ENCODE peak calls at places on chromosomes 11 and 22, in nine cellular contexts. O is MM.1S; U is uterus; N is brain microvascular endothelial cell; C is ovary; L is WERI-Rb-1; M is left ventricle myocardium inferior; F is CD8-positive, alpha-beta T cell; J is keratinocyte. T is an unnamed sample.

GRCh38 chr22:33793464-33793863 is 126.8 kb downstream of the LARGE1 start:
- DNase-seq in M (no peak), L (no peak), U (no peak), O (no peak), J (no peak), C (no peak), N (no peak), F (no peak), T (no peak)

GRCh38 chr11:10683429-10683828 is 10.1 kb downstream of the IRAG1 start:
- DNase-seq in F (no peak), U (no peak), N (no peak), L (no peak), C (no peak), J (no peak), O (no peak), M (no peak), T (peak)

GRCh38 chr11:6745465-6746015 is 26.2 kb downstream of the OR2AG2 start:
- DNase-seq in O (peak), F (no peak), U (no peak), L (no peak), C (no peak), J (no peak), N (no peak), M (no peak), T (no peak)

GRCh38 chr22:50148991-50149721 is 21.4 kb upstream of the PANX2 start:
- DNase-seq in C (no peak), J (peak), N (peak), L (peak), U (no peak), M (peak), O (peak), F (peak), T (peak)

GRCh38 chr22:24146791-24147353 is 34.4 kb upstream of the SUSD2 start:
- DNase-seq in F (no peak), J (no peak), C (peak), U (peak), L (no peak), M (peak), N (peak), O (peak), T (peak)

GRCh38 chr11:132357811-132358572 is 987.6 kb downstream of the NTM start:
- DNase-seq in O (peak), M (no peak), U (no peak), C (no peak), F (no peak), L (no peak), J (no peak), N (no peak), T (no peak)

GRCh38 chr22:36860821-36861659 is at the start of gene NCF4:
- DNase-seq in M (peak), C (no peak), U (no peak), O (peak), J (no peak), L (no peak), F (no peak), N (no peak), T (no peak)

GRCh38 chr11:13784441-13784840 is 116.0 kb downstream of the FAR1 start:
- DNase-seq in L (no peak), C (no peak), J (no peak), M (no peak), U (no peak), O (no peak), F (no peak), N (no peak), T (no peak)

GRCh38 chr11:41978951-41979350 is 519.5 kb upstream of the LRRC4C start:
- DNase-seq in J (no peak), N (no peak), U (no peak), F (no peak), C (no peak), O (no peak), L (no peak), M (no peak), T (no peak)

GRCh38 chr11:19988598-19988997 is 171.7 kb downstream of the DBX1 start:
- DNase-seq in O (no peak), J (peak), F (no peak), L (no peak), U (peak), C (peak), M (peak), N (peak), T (no peak)

GRCh38 chr11:120039031-120039430 is 98.9 kb downstream of the TRIM29 start:
- DNase-seq in M (no peak), F (no peak), U (no peak), O (no peak), J (no peak), C (no peak), L (no peak), N (no peak), T (no peak)

GRCh38 chr11:111665779-111666178 is 63.5 kb downstream of the SIK2 start:
- DNase-seq in J (no peak), U (no peak), N (peak), M (no peak), C (no peak), O (no peak), F (no peak), L (no peak), T (no peak)

GRCh38 chr11:9834281-9834680 is 170.4 kb downstream of the SWAP70 start:
- DNase-seq in O (no peak), M (no peak), F (no peak), J (no peak), N (no peak), U (no peak), L (no peak), C (no peak), T (no peak)

GRCh38 chr22:36817429-36817783 is 571 bp upstream of the PVALB start:
- DNase-seq in F (no peak), O (no peak), C (no peak), U (no peak), J (no peak), M (no peak), L (no peak), N (no peak), T (no peak)

GRCh38 chr11:75591371-75591770 is 29.3 kb downstream of the SERPINH1 start:
- DNase-seq in F (no peak), U (no peak), M (no peak), C (no peak), L (no peak), J (no peak), N (no peak), O (no peak), T (no peak)

GRCh38 chr11:13972033-13972910 is 9.7 kb downstream of the SPON1 start:
- DNase-seq in O (no peak), U (no peak), C (peak), F (no peak), N (no peak), J (no peak), M (no peak), L (no peak), T (no peak)

GRCh38 chr11:107549253-107549953 is 16.1 kb downstream of the ALKBH8 start:
- DNase-seq in N (peak), U (no peak), F (no peak), O (peak), C (no peak), J (no peak), L (no peak), M (no peak), T (no peak)

GRCh38 chr11:66683877-66684276 is 6.2 kb upstream of the RBM4B start:
- DNase-seq in J (no peak), O (no peak), L (no peak), C (no peak), U (no peak), F (no peak), M (no peak), N (no peak), T (no peak)

GRCh38 chr11:73262851-73263495 is 9.2 kb upstream of the P2RY6 start:
- DNase-seq in N (peak), J (no peak), U (no peak), M (no peak), C (no peak), F (no peak), O (no peak), L (no peak), T (peak)

GRCh38 chr22:27075028-27075678 is 417.8 kb downstream of the MIAT start:
- DNase-seq in U (no peak), C (no peak), O (peak), L (no peak), F (no peak), M (no peak), N (no peak), J (no peak), T (no peak)

GRCh38 chr22:50530857-50531545 is 1.2 kb upstream of the TYMP start:
- DNase-seq in L (no peak), U (peak), J (no peak), C (no peak), N (peak), M (peak), O (peak), F (peak), T (no peak)

GRCh38 chr11:127656266-127656879 is 655.8 kb upstream of the KIRREL3 start:
- DNase-seq in C (no peak), M (no peak), J (no peak), L (no peak), F (no peak), O (no peak), U (no peak), N (no peak), T (no peak)

GRCh38 chr11:9717719-9718118 is 53.8 kb downstream of the SWAP70 start:
- DNase-seq in U (no peak), F (no peak), C (no peak), J (no peak), O (no peak), M (no peak), N (no peak), L (peak), T (no peak)

GRCh38 chr11:69048056-69048717 is 545 bp upstream of the TPCN2 start:
- DNase-seq in L (no peak), F (no peak), O (no peak), C (no peak), M (no peak), U (no peak), N (no peak), J (no peak), T (no peak)

GRCh38 chr22:36454916-36455570 is 26.4 kb downstream of the TXN2 start:
- DNase-seq in F (peak), L (no peak), C (peak), M (peak), N (peak), J (no peak), U (peak), O (peak), T (peak)

GRCh38 chr11:59668188-59668949 is 468 bp downstream of the PATL1 start:
- DNase-seq in C (peak), N (peak), F (no peak), O (peak), M (peak), J (no peak), U (peak), L (peak), T (peak)

GRCh38 chr11:130672911-130673310 is 224.5 kb downstream of the ADAMTS15 start:
- DNase-seq in J (no peak), C (no peak), O (no peak), F (no peak), M (no peak), U (peak), L (no peak), N (no peak), T (no peak)

GRCh38 chr22:19182472-19183157 is 4.1 kb upstream of the SLC25A1 start:
- DNase-seq in M (no peak), J (no peak), O (no peak), U (no peak), F (no peak), C (no peak), N (no peak), L (no peak), T (no peak)

GRCh38 chr22:23074451-23074850 is 4.1 kb downstream of the GNAZ start:
- DNase-seq in C (no peak), L (no peak), U (no peak), O (no peak), F (no peak), J (no peak), N (no peak), M (peak), T (no peak)

GRCh38 chr11:34890812-34891211 is 25.4 kb downstream of the APIP start:
- DNase-seq in O (peak), L (no peak), U (no peak), J (no peak), M (no peak), N (peak), C (no peak), F (no peak), T (no peak)

GRCh38 chr11:538431-539051 is 1.2 kb downstream of the LRRC56 start:
- DNase-seq in O (no peak), F (no peak), C (peak), N (no peak), L (no peak), M (peak), U (no peak), J (no peak), T (no peak)

GRCh38 chr11:539971-540481 is 2.7 kb downstream of the LRRC56 start:
- DNase-seq in U (no peak), L (no peak), N (no peak), M (no peak), F (no peak), C (peak), O (no peak), J (no peak), T (no peak)

GRCh38 chr11:535519-536454 is at the start of gene HRAS:
- DNase-seq in U (peak), N (peak), O (peak), L (peak), F (peak), C (peak), M (peak), J (peak), T (peak)

GRCh38 chr11:536841-537621 is at the start of gene LRRC56:
- DNase-seq in M (peak), F (peak), L (peak), O (peak), J (no peak), C (peak), U (peak), N (peak), T (no peak)

GRCh38 chr11:537622-538430 is 499 bp downstream of the LRRC56 start:
- DNase-seq in N (no peak), O (no peak), M (peak), C (peak), J (no peak), U (no peak), L (no peak), F (no peak), T (no peak)
- H3K4me3 ChIP-seq in N (peak), O (peak), M (peak), C (peak), J (peak), U (no peak), L (no peak), F (peak), T (peak)

GRCh38 chr11:12287374-12288211 is 89.8 kb upstream of the PARVA start:
- DNase-seq in L (peak), C (peak), N (peak), U (peak), M (no peak), F (no peak), O (no peak), J (peak), T (peak)
- TF ChIP-seq CTCF in L (peak), C (no peak), N (peak), U (peak), M (no peak), F (no peak), O (peak), J (peak), T (peak)

DNA sequence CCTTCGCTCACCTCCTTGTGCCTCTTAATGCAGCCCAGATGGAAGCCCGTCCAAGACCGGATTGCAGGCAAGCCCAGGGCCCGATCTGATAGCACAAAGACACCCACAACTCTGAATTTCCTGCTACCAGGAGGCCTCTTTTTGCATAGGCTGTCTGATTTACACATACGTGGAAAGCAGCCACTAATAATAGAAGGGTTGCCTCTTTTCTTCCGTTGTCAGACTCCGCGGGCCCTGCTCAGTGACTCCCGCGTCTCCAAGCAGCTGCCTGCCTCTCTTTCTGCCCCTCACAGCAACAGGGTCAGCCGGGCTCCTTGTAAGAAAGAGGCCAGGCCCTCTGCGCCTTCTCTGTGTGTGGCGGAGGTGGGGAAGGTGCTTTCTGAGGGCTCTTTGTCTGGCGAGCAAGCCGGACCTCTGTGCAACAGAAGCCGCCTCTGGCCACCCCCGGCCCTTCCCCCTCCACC is 26.7 kb downstream of the FLI1 start:
- DNase-seq in N (peak), J (no peak), F (no peak), L (no peak), U (no peak), M (no peak), O (peak), C (no peak), T (no peak)
- H3K27ac ChIP-seq in N (peak), J (no peak), F (peak), L (no peak), U (peak), M (peak), O (peak), C (no peak), T (no peak)

GRCh38 chr22:42683599-42684283 is 34.5 kb upstream of the CYB5R3 start:
- DNase-seq in C (peak), J (no peak), M (peak), O (no peak), F (no peak), U (peak), N (no peak), L (no peak), T (peak)

GRCh38 chr22:42678894-42679293 is 29.7 kb upstream of the CYB5R3 start:
- DNase-seq in J (no peak), L (no peak), F (no peak), N (no peak), M (no peak), U (no peak), C (no peak), O (no peak), T (no peak)

GRCh38 chr22:42682113-42682851 is 33.1 kb upstream of the CYB5R3 start:
- DNase-seq in C (no peak), U (no peak), F (no peak), J (no peak), N (no peak), O (no peak), M (no peak), L (no peak), T (no peak)

GRCh38 chr22:42684462-42685195 is 35.4 kb upstream of the CYB5R3 start:
- DNase-seq in F (no peak), L (no peak), N (peak), J (no peak), U (peak), O (no peak), C (no peak), M (no peak), T (no peak)

DNA sequence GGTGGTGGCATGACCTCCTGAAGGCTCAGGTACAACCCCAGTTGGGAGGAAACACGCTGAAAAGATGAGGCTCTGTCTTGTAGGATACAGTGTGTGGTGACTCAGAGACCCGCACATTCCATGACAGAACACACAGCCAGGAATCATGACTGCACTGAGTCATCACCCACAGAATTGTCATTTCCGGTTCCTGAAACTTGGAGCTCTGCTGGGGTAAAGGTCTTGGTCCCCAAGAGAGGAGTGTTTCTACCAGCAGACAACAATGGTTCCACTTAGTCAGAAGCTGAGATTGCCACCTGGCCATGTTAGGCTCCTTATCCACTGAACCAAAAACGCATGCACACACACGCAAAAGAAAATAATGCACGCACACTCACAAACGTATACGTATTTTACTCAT is 31.5 kb upstream of the CYB5R3 start:
- DNase-seq in L (no peak), M (no peak), U (peak), J (peak), C (no peak), O (no peak), F (no peak), N (peak), T (no peak)
- H3K4me3 ChIP-seq in L (no peak), M (no peak), U (no peak), J (no peak), C (no peak), O (no peak), F (no peak), N (no peak), T (no peak)

GRCh38 chr11:113356203-113356602 is 31.4 kb upstream of the ANKK1 start:
- DNase-seq in O (no peak), U (no peak), N (no peak), J (no peak), M (no peak), F (no peak), C (no peak), L (no peak), T (no peak)
- TF ChIP-seq CTCF in O (no peak), U (no peak), N (no peak), J (no peak), M (no peak), F (no peak), C (no peak), L (no peak), T (no peak)

GRCh38 chr11:2177081-2177480 is 5.5 kb upstream of the TH start:
- DNase-seq in M (no peak), U (no peak), L (peak), F (no peak), N (no peak), O (no peak), C (no peak), J (no peak), T (no peak)

GRCh38 chr11:2173761-2174160 is 2.1 kb upstream of the TH start:
- DNase-seq in L (no peak), C (no peak), U (no peak), F (no peak), J (no peak), O (no peak), N (no peak), M (no peak), T (no peak)

GRCh38 chr11:2174361-2174760 is 2.7 kb upstream of the TH start:
- DNase-seq in L (no peak), U (no peak), O (no peak), N (no peak), J (no peak), M (no peak), F (no peak), C (no peak), T (no peak)

GRCh38 chr11:2176389-2176900 is 4.8 kb upstream of the TH start:
- DNase-seq in F (no peak), O (no peak), N (no peak), M (no peak), U (no peak), C (no peak), L (no peak), J (no peak), T (no peak)

DNA sequence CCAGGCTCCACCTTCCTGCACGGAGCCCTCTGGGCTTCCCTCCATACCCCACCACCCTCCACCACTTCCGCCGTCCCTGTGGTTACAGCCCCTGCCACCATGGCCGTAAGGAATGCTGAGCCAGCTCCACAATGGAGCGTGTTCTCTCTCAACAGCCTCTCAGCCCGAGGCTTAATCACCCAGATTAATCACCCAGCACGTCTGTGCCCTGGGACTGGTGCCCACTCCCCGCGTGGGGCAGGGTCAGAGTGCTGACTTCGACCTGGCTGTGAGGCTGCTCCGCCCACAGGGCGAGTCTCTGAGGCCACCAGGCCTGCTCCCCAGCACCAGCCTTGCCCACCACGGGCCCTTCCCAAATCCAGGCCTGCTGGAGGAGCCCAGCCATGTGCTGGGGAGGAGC is 4.0 kb upstream of the TH start:
- DNase-seq in M (no peak), L (no peak), O (no peak), C (no peak), F (no peak), J (no peak), N (no peak), U (no peak), T (no peak)
- H3K27ac ChIP-seq in M (no peak), L (no peak), O (no peak), C (no peak), F (no peak), J (peak), N (no peak), U (no peak), T (no peak)

DNA sequence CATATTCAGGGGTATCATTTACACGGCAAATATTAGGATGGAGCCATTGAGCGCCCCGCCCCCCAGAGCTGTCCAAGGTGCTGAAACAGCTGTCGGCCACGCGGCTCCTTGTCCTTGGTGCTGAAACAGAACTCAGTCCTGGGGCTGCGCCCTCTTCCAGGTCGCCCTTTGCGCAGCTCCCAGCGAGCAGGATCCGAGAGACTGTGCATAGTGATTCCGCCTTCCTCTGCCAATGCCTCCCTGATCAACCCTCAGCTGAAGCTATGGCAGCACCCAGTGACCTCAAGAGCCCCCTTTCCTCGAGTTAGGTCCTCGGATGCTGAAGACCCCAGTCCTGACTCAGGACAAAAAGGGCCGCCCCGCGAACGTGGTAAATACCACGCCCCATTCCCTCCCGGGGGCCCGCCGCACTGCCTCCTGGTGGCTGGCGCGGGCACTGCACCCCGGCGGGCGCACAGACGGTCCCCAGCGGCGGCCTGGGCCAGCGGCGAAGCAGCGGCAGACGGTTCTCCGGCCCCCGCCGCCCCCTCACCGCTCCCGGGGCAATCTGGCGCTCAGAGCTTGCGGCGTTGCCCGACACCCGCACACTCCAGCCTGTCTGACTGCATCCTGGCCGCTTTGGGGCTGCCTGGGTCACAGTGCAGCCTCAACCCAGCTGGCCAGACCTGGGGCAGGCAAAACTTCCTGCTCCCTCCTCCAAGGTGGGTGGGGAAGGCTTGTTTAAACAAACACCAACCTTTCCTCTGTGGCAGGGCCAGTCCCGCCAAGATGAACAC is 13.4 kb downstream of the SYT7 start:
- DNase-seq in L (no peak), F (peak), N (peak), C (peak), M (peak), U (peak), J (peak), O (peak), T (no peak)
- H3K4me3 ChIP-seq in L (no peak), F (no peak), N (no peak), C (no peak), M (no peak), U (no peak), J (no peak), O (no peak), T (no peak)